ENCODE peak calls at places on chromosomes 2 and 18, in nine cellular contexts. M, Z, Y, F, N, L, G, X and K are unnamed samples.

GRCh38 chr2:5449867-5450266 is 242.3 kb upstream of the SOX11 start:
- DNase-seq in M (no peak), N (no peak), G (no peak), F (no peak), Z (no peak), X (no peak), L (no peak), Y (no peak), K (no peak)

GRCh38 chr2:134926231-134926931 is 7.8 kb downstream of the CCNT2 start:
- DNase-seq in M (no peak), N (peak), X (no peak), G (no peak), Y (no peak), Z (no peak), F (peak), L (peak), K (no peak)

GRCh38 chr2:181780159-181781081 is 100.1 kb upstream of the NEUROD1 start:
- DNase-seq in N (no peak), Y (peak), L (no peak), X (no peak), G (no peak), M (no peak), Z (no peak), F (no peak), K (no peak)

GRCh38 chr2:76323381-76323780 is 612.7 kb upstream of the GCFC2 start:
- DNase-seq in G (no peak), X (peak), F (no peak), M (no peak), L (no peak), Z (no peak), N (no peak), Y (no peak), K (no peak)

GRCh38 chr2:133641497-133641896 is 73.2 kb upstream of the NCKAP5 start:
- DNase-seq in X (no peak), Y (peak), M (peak), L (peak), N (peak), Z (peak), F (peak), G (no peak), K (no peak)

GRCh38 chr18:77984833-77985232 is 735.2 kb downstream of the GALR1 start:
- DNase-seq in M (no peak), L (no peak), X (no peak), Y (no peak), N (no peak), F (no peak), G (no peak), Z (no peak), K (no peak)

GRCh38 chr2:162480067-162480466 is 136.1 kb downstream of the GCA start:
- DNase-seq in G (no peak), Y (peak), X (no peak), Z (no peak), M (no peak), F (no peak), L (no peak), N (no peak), K (no peak)

GRCh38 chr2:46345775-46346174 is 48.6 kb downstream of the EPAS1 start:
- DNase-seq in Z (no peak), L (no peak), Y (no peak), G (no peak), M (no peak), N (no peak), X (no peak), F (no peak), K (no peak)

GRCh38 chr18:7830468-7830867 is 263.4 kb downstream of the PTPRM start:
- DNase-seq in X (peak), F (no peak), M (no peak), L (peak), G (peak), Y (peak), Z (peak), N (no peak), K (peak)

GRCh38 chr2:157726946-157727345 is 98.3 kb upstream of the ACVR1C start:
- DNase-seq in M (no peak), X (no peak), N (no peak), Y (peak), G (no peak), L (no peak), F (no peak), Z (no peak), K (no peak)

GRCh38 chr2:695111-695510 is 17.9 kb upstream of the TMEM18 start:
- DNase-seq in X (no peak), N (no peak), Z (no peak), F (no peak), L (no peak), M (no peak), Y (no peak), G (no peak), K (no peak)

GRCh38 chr2:234980476-234981187 is 28.8 kb downstream of the SH3BP4 start:
- DNase-seq in Z (no peak), M (no peak), L (no peak), Y (peak), N (no peak), F (peak), X (no peak), G (no peak), K (no peak)

GRCh38 chr2:85976106-85976920 is 87.5 kb upstream of the ST3GAL5 start:
- DNase-seq in N (no peak), F (no peak), M (no peak), Y (no peak), Z (no peak), L (no peak), G (no peak), X (no peak), K (no peak)

GRCh38 chr2:147156970-147157369 is 687.9 kb upstream of the ACVR2A start:
- DNase-seq in M (no peak), L (no peak), Y (no peak), F (no peak), Z (no peak), X (no peak), G (no peak), N (no peak), K (no peak)

GRCh38 chr2:114049280-114049679 is 159.4 kb downstream of the ACTR3 start:
- DNase-seq in Z (no peak), G (no peak), L (no peak), F (no peak), X (no peak), M (no peak), Y (no peak), N (no peak), K (no peak)

GRCh38 chr2:241803387-241804325 is 5.3 kb upstream of the NEU4 start:
- DNase-seq in Z (no peak), F (peak), G (no peak), X (peak), L (peak), N (peak), Y (no peak), M (no peak), K (no peak)

GRCh38 chr18:30093376-30093775 is 949.2 kb downstream of the DSC3 start:
- DNase-seq in F (no peak), M (no peak), G (no peak), Y (peak), N (peak), Z (no peak), X (no peak), L (no peak), K (no peak)

GRCh38 chr2:25606892-25607291 is 66.5 kb downstream of the DTNB start:
- DNase-seq in X (peak), G (peak), F (peak), M (peak), Y (peak), L (peak), N (peak), Z (no peak), K (peak)

GRCh38 chr2:209629622-209630021 is 142.0 kb upstream of the UNC80 start:
- DNase-seq in Y (no peak), N (peak), F (no peak), G (no peak), Z (no peak), M (no peak), L (peak), X (no peak), K (no peak)

GRCh38 chr2:118889995-118890394 is 42.5 kb upstream of the EN1 start:
- DNase-seq in L (no peak), X (no peak), Z (no peak), F (no peak), Y (no peak), M (no peak), N (peak), G (no peak), K (no peak)

GRCh38 chr2:174606336-174606735 is 8.7 kb upstream of the WIPF1 start:
- DNase-seq in Z (no peak), X (peak), G (no peak), Y (peak), L (no peak), N (peak), F (peak), M (no peak), K (no peak)

GRCh38 chr18:28132084-28132483 is 44.8 kb downstream of the CDH2 start:
- DNase-seq in M (no peak), Z (no peak), F (peak), X (peak), L (no peak), N (no peak), Y (no peak), G (no peak), K (no peak)

GRCh38 chr2:171627412-171627811 is 59.9 kb upstream of the DYNC1I2 start:
- DNase-seq in L (no peak), Y (no peak), X (no peak), Z (no peak), G (no peak), M (no peak), N (no peak), F (no peak), K (no peak)

GRCh38 chr2:55581435-55581834 is 36.0 kb downstream of the PPP4R3B start:
- DNase-seq in F (no peak), Z (peak), X (peak), M (peak), L (peak), G (no peak), Y (peak), N (peak), K (no peak)

GRCh38 chr2:178629463-178629862 is 149.2 kb downstream of the PLEKHA3 start:
- DNase-seq in N (no peak), M (no peak), Y (no peak), G (no peak), X (no peak), Z (no peak), L (no peak), F (no peak), K (no peak)

GRCh38 chr2:225472161-225472560 is 72.7 kb downstream of the NYAP2 start:
- DNase-seq in Z (no peak), Y (no peak), F (no peak), G (no peak), L (no peak), X (no peak), N (no peak), M (peak), K (no peak)

GRCh38 chr2:226903179-226903578 is 67.3 kb downstream of the RHBDD1 start:
- DNase-seq in N (peak), X (no peak), F (no peak), M (no peak), Y (peak), G (no peak), Z (no peak), L (no peak), K (no peak)

GRCh38 chr18:56891116-56891515 is 240.0 kb downstream of the WDR7 start:
- DNase-seq in G (no peak), Z (no peak), X (no peak), F (no peak), M (no peak), Y (no peak), N (peak), L (no peak), K (no peak)

GRCh38 chr2:136024185-136024584 is 38.8 kb upstream of the DARS1 start:
- DNase-seq in Z (no peak), M (no peak), F (no peak), L (no peak), Y (no peak), X (no peak), N (no peak), G (no peak), K (no peak)

GRCh38 chr2:42961385-42961800 is 169.0 kb upstream of the HAAO start:
- DNase-seq in Z (no peak), M (peak), X (no peak), Y (no peak), L (peak), G (no peak), F (no peak), N (no peak), K (peak)

GRCh38 chr2:42960835-42961165 is 168.4 kb upstream of the HAAO start:
- DNase-seq in N (peak), L (no peak), Y (no peak), G (no peak), Z (no peak), M (no peak), X (no peak), F (no peak), K (no peak)

GRCh38 chr2:42963452-42964068 is 171.2 kb upstream of the HAAO start:
- DNase-seq in Z (no peak), N (no peak), L (no peak), G (no peak), F (no peak), Y (no peak), X (no peak), M (no peak), K (no peak)

GRCh38 chr2:42961948-42962347 is 169.6 kb upstream of the HAAO start:
- DNase-seq in Y (no peak), F (no peak), Z (no peak), M (no peak), L (no peak), N (no peak), X (no peak), G (no peak), K (no peak)

GRCh38 chr2:42962521-42962953 is 170.2 kb upstream of the HAAO start:
- DNase-seq in Z (no peak), G (no peak), N (peak), Y (no peak), M (no peak), X (no peak), F (no peak), L (no peak), K (peak)
- H3K27ac ChIP-seq in Z (no peak), G (no peak), N (peak), Y (no peak), M (no peak), X (no peak), F (peak), L (no peak), K (no peak)

DNA sequence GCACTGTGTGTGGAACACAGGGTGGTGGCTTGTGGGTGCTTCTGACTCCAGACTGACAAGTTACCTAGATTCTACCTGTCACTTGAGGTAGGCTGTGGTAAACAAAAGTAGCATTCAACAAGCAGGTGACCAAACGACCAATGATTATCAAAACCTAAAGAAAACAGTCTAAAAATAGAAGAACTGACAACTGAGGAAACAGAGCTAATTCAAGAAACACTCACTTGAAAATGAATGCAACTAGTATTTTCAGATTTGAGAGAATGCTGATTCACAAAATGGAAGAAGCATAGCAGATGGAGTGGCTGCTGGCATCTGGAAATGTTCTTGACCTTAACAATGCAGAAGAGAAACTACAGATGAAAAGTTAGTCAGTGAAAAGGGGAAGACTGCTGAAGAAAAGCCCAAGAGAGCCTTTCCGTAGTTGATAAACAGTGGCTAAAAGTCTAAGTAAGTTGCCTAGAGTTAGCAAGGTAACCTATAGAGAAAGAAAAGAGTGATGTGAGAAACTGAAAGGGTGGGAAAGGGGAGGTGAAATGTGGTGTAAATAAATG is 170.4 kb downstream of the NCK2 start:
- DNase-seq in X (no peak), M (no peak), Z (no peak), Y (no peak), G (peak), N (no peak), L (no peak), F (no peak), K (peak)
- H2AFZ ChIP-seq in X (no peak), M (no peak), Z (no peak), Y (no peak), G (peak), N (no peak), L (no peak), F (no peak), K (peak)

GRCh38 chr2:50346104-50346503 is 685.8 kb downstream of the NRXN1 start:
- DNase-seq in Z (no peak), N (no peak), Y (no peak), L (peak), M (peak), G (no peak), X (peak), F (peak), K (no peak)
- TF ChIP-seq EZH2phosphoT487 in Z (no peak), N (no peak), Y (no peak), L (no peak), M (no peak), G (no peak), X (no peak), F (no peak), K (no peak)

GRCh38 chr2:97851172-97851571 is 137.8 kb downstream of the ZAP70 start:
- DNase-seq in G (no peak), N (no peak), X (no peak), F (no peak), M (no peak), L (no peak), Y (no peak), Z (no peak), K (no peak)
- H3K27ac ChIP-seq in G (no peak), N (no peak), X (no peak), F (no peak), M (no peak), L (no peak), Y (no peak), Z (no peak), K (no peak)

DNA sequence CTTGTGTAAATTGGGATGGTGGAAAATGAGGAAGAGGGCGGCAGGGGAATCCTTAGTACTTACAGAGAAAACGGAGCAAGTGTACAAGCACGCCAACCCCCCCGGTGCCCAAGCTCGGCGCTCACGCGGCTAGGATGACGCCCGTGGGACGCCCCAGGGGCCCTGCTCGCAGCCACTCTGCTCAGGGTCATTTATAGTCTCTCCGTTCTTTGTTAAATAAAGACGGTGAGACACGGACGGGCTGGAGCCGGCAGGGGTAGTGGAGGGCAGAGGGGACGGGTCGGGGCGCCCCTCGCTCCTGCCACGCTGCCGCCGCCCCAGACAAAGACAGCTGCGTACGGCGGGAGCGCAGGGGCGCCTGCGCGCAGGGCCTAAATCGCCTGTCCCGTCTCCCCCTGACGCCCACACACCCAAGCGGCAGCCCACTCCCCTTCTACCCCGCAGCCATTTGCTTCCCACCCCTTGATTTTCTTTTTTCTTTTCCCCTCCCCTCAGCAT is 37.8 kb downstream of the PCBP1 start:
- DNase-seq in X (peak), G (peak), L (peak), M (peak), F (peak), Z (no peak), Y (peak), N (peak), K (peak)
- H2AFZ ChIP-seq in X (peak), G (peak), L (no peak), M (peak), F (peak), Z (no peak), Y (peak), N (peak), K (peak)

DNA sequence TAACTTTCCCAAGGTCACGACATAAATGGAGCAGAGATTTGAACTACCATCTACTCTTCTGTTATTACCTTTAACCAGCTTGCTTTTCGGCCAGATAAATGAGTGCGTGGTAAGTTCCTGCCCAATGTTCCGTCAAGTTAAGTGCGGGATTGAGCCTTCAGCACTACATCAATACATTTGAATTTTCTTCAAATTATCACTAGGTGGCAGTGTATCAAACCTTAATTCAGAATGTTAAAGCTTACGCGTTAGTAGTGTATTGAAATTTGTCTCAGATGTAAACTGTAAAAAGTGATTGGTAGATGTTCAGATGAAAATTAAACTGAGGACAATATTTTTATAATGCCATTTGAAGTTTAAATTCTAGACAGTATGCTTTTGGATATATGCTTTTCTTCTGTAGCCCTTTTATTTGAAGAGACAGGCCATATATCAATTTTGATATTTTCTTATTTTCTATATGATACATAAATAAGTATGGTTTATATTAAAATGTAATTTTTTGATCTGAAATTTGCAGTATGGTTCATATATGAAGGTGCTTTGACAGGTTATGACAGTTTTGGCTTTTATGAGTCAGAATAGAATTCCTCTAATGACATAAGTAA is 681.3 kb downstream of the ADCYAP1 start:
- DNase-seq in Z (peak), X (peak), Y (peak), M (peak), L (peak), N (peak), G (peak), F (peak), K (peak)
- TF ChIP-seq EZH2phosphoT487 in Z (no peak), X (no peak), Y (no peak), M (no peak), L (no peak), N (no peak), G (no peak), F (no peak), K (no peak)

GRCh38 chr2:38187416-38188127 is 111.6 kb upstream of the CYP1B1 start:
- DNase-seq in Z (no peak), L (no peak), F (peak), M (no peak), Y (peak), X (no peak), G (no peak), N (peak), K (no peak)

GRCh38 chr2:38182518-38183013 is 106.6 kb upstream of the CYP1B1 start:
- DNase-seq in M (no peak), Z (no peak), Y (no peak), L (no peak), X (no peak), G (no peak), F (no peak), N (no peak), K (no peak)

GRCh38 chr2:38181802-38182517 is 106.0 kb upstream of the CYP1B1 start:
- DNase-seq in M (no peak), Z (no peak), X (no peak), F (no peak), G (no peak), Y (no peak), N (no peak), L (no peak), K (no peak)

GRCh38 chr2:38180754-38181153 is 104.8 kb upstream of the CYP1B1 start:
- DNase-seq in Z (no peak), X (no peak), F (no peak), G (no peak), L (no peak), N (peak), Y (no peak), M (no peak), K (no peak)

GRCh38 chr2:38184964-38185603 is 109.1 kb upstream of the CYP1B1 start:
- DNase-seq in F (no peak), G (peak), Z (no peak), X (no peak), Y (peak), M (no peak), L (no peak), N (peak), K (peak)
- H3K27ac ChIP-seq in F (no peak), G (no peak), Z (no peak), X (no peak), Y (peak), M (no peak), L (no peak), N (peak), K (no peak)